ENCODE peak calls at places on chromosomes 5 and 9, in eight cellular contexts. Y, Q, R, A, M, X, B and V are unnamed samples.

GRCh38 chr5:179150011-179150410 is 89.8 kb downstream of the ZNF354C start:
- DNase-seq in Y (peak; percentile 8), Q (no peak), R (no peak), A (no peak), M (no peak), X (no peak), B (no peak), V (no peak)

GRCh38 chr9:98791147-98792095 is 4.9 kb downstream of the ANKS6 start:
- DNase-seq in Y (peak; percentile 85), Q (peak; percentile 69), R (peak; percentile 88), A (peak; percentile 66), M (peak; percentile 97), X (peak; percentile 31), B (peak; percentile 46), V (peak; percentile 51)

GRCh38 chr5:6783787-6784186 is 70.6 kb downstream of the TENT4A start:
- DNase-seq in Y (no peak), Q (no peak), R (no peak), A (no peak), M (peak; percentile 82), X (no peak), B (no peak), V (no peak)

GRCh38 chr5:93273176-93273575 is 307.8 kb downstream of the NR2F1-AS1 start:
- DNase-seq in Y (no peak), Q (no peak), R (no peak), A (no peak), M (peak; percentile 96), X (no peak), B (no peak), V (no peak)

GRCh38 chr5:5494489-5495402 is 72.3 kb downstream of the ICE1 start:
- DNase-seq in Y (peak; percentile 78), Q (peak; percentile 58), R (peak; percentile 52), A (peak; percentile 82), M (peak; percentile 64), X (peak; percentile 81), B (peak; percentile 90), V (no peak)

GRCh38 chr5:28397502-28397941 is 1359.1 kb upstream of the CDH9 start:
- DNase-seq in Y (no peak), Q (no peak), R (no peak), A (no peak), M (peak; percentile 50), X (no peak), B (no peak), V (no peak)

GRCh38 chr9:88076286-88077070 is 61.8 kb downstream of the SPATA31C2 start:
- DNase-seq in Y (peak; percentile 71), Q (peak; percentile 53), R (peak; percentile 69), A (peak; percentile 26), M (peak; percentile 96), X (peak; percentile 3), B (peak; percentile 8), V (peak; percentile 29)

GRCh38 chr9:31140316-31140715 is 1244.1 kb upstream of the ACO1 start:
- DNase-seq in Y (no peak), Q (no peak), R (no peak), A (no peak), M (peak; percentile 62), X (no peak), B (no peak), V (peak; percentile 76)

GRCh38 chr5:143156556-143156955 is 246.9 kb downstream of the NR3C1 start:
- DNase-seq in Y (no peak), Q (no peak), R (no peak), A (no peak), M (no peak), X (no peak), B (no peak), V (no peak)

GRCh38 chr5:83925952-83926351 is 205.3 kb upstream of the HAPLN1 start:
- DNase-seq in Y (no peak), Q (no peak), R (no peak), A (no peak), M (peak; percentile 86), X (no peak), B (no peak), V (no peak)

GRCh38 chr5:154189819-154190651 is 498 bp upstream of the GALNT10 start:
- DNase-seq in Y (peak; percentile 92), Q (peak; percentile 80), R (peak; percentile 72), A (peak; percentile 83), M (peak; percentile 62), X (peak; percentile 81), B (peak; percentile 80), V (peak; percentile 62)

GRCh38 chr5:98581416-98581999 is 192.0 kb upstream of the RGMB start:
- DNase-seq in Y (no peak), Q (no peak), R (no peak), A (no peak), M (peak; percentile 52), X (no peak), B (no peak), V (no peak)

GRCh38 chr9:35675732-35676392 is 2.1 kb downstream of the CA9 start:
- DNase-seq in Y (peak; percentile 58), Q (peak; percentile 45), R (peak; percentile 48), A (peak; percentile 37), M (no peak), X (no peak), B (no peak), V (no peak)

GRCh38 chr9:75866273-75866871 is 24.1 kb upstream of the PCSK5 start:
- DNase-seq in Y (no peak), Q (peak; percentile 19), R (peak; percentile 47), A (peak; percentile 29), M (peak; percentile 41), X (peak; percentile 26), B (peak; percentile 32), V (peak; percentile 69)

GRCh38 chr9:70470050-70471015 is 55.9 kb upstream of the KLF9 start:
- DNase-seq in Y (peak; percentile 69), Q (no peak), R (no peak), A (no peak), M (peak; percentile 77), X (no peak), B (no peak), V (no peak)

GRCh38 chr5:168570490-168571328 is 8.5 kb downstream of the PANK3 start:
- DNase-seq in Y (no peak), Q (no peak), R (no peak), A (no peak), M (no peak), X (no peak), B (no peak), V (peak; percentile 15)

GRCh38 chr5:116237917-116238502 is 153.2 kb downstream of the COMMD10 start:
- DNase-seq in Y (no peak), Q (no peak), R (no peak), A (no peak), M (no peak), X (no peak), B (no peak), V (no peak)

GRCh38 chr5:161924270-161924669 is 76.3 kb downstream of the GABRA1 start:
- DNase-seq in Y (no peak), Q (no peak), R (no peak), A (no peak), M (no peak), X (no peak), B (no peak), V (no peak)